ENCODE peak calls at places on chromosomes 7 and 10, in four cellular contexts. O is K562, X is WTC11, E is SK-N-SH. F is an unnamed sample.

GRCh38 chr7:8443871-8444756 is 10.7 kb downstream of the NXPH1 start:
- DNase-seq in O (no peak), X (peak), E (no peak), F (no peak)

GRCh38 chr7:138935438-138936079 is 45.6 kb downstream of the KIAA1549 start:
- DNase-seq in X (no peak), O (no peak), E (peak), F (no peak)

GRCh38 chr7:136677456-136678365 is 190.7 kb upstream of the CHRM2 start:
- DNase-seq in O (no peak), E (no peak), X (no peak), F (no peak)

GRCh38 chr10:75619636-75620035 is 188.2 kb downstream of the LRMDA start:
- DNase-seq in E (no peak), X (no peak), O (no peak), F (no peak)

GRCh38 chr7:148286150-148286549 is 304.4 kb upstream of the C7orf33 start:
- DNase-seq in O (peak), X (no peak), E (peak), F (no peak)

GRCh38 chr7:37108615-37109014 is 340.0 kb downstream of the ELMO1 start:
- DNase-seq in E (no peak), X (no peak), O (no peak), F (no peak)

GRCh38 chr10:12507165-12507870 is 158.0 kb downstream of the CAMK1D start:
- DNase-seq in E (no peak), X (no peak), O (no peak), F (no peak)

GRCh38 chr7:159247910-159248309 is 103.2 kb upstream of the VIPR2 start:
- DNase-seq in E (no peak), O (no peak), X (no peak), F (no peak)

GRCh38 chr10:88791924-88792323 is 10.6 kb upstream of the LIPM start:
- DNase-seq in X (peak), E (peak), O (no peak), F (peak)

GRCh38 chr7:116708861-116709260 is 36.9 kb downstream of the MET start:
- DNase-seq in X (no peak), O (no peak), E (no peak), F (no peak)

GRCh38 chr10:101895781-101896180 is 52.2 kb upstream of the KCNIP2 start:
- DNase-seq in O (no peak), X (no peak), E (no peak), F (no peak)

GRCh38 chr10:4509405-4509804 is 316.6 kb upstream of the AKR1E2 start:
- DNase-seq in E (no peak), X (no peak), O (no peak), F (no peak)

GRCh38 chr7:27010068-27010467 is 85.7 kb downstream of the HOXA1 start:
- DNase-seq in X (no peak), O (no peak), E (no peak), F (no peak)

GRCh38 chr7:144824360-144824759 is 11.5 kb downstream of the TPK1 start:
- DNase-seq in X (no peak), O (no peak), E (no peak), F (no peak)

GRCh38 chr7:137073571-137074325 is 205.3 kb downstream of the CHRM2 start:
- DNase-seq in E (no peak), X (no peak), O (no peak), F (no peak)

GRCh38 chr10:125232841-125233240 is 72.5 kb upstream of the CTBP2 start:
- DNase-seq in E (no peak), O (no peak), X (no peak), F (no peak)

GRCh38 chr7:140079121-140079536 is 16.4 kb upstream of the PARP12 start:
- DNase-seq in O (peak), E (peak), X (peak), F (no peak)

GRCh38 chr10:125159932-125160855 is at the start of gene CTBP2:
- DNase-seq in X (no peak), E (peak), O (peak), F (no peak)

GRCh38 chr7:125547505-125547904 is 617.9 kb upstream of the POT1 start:
- DNase-seq in X (no peak), E (no peak), O (no peak), F (no peak)

GRCh38 chr7:128791121-128791967 is 424 bp upstream of the CCDC136 start:
- DNase-seq in X (peak), E (peak), O (peak), F (no peak)

GRCh38 chr7:108222236-108222892 is 92.2 kb upstream of the LAMB4 start:
- DNase-seq in X (peak), O (no peak), E (no peak), F (no peak)

GRCh38 chr7:106177738-106178592 is 65.9 kb upstream of the SYPL1 start:
- DNase-seq in X (no peak), O (no peak), E (no peak), F (no peak)

GRCh38 chr7:71733108-71733870 is 601.3 kb downstream of the GALNT17 start:
- DNase-seq in E (peak), X (peak), O (peak), F (no peak)

GRCh38 chr7:157432541-157432956 is 95.7 kb downstream of the DNAJB6 start:
- DNase-seq in O (peak), X (peak), E (peak), F (no peak)

GRCh38 chr7:81280531-81280930 is 361.7 kb upstream of the SEMA3C start:
- DNase-seq in O (no peak), X (no peak), E (no peak), F (no peak)

GRCh38 chr7:79462334-79462733 is 8.9 kb upstream of the MAGI2 start:
- DNase-seq in O (no peak), X (no peak), E (no peak), F (no peak)

GRCh38 chr7:112019932-112020331 is 186.3 kb downstream of the DOCK4 start:
- DNase-seq in X (no peak), O (no peak), E (no peak), F (no peak)

GRCh38 chr10:7408003-7408493 is 2.8 kb downstream of the SFMBT2 start:
- DNase-seq in X (peak), O (no peak), E (no peak), F (no peak)

GRCh38 chr10:79127151-79127961 is 58.6 kb downstream of the ZMIZ1 start:
- DNase-seq in O (peak), X (no peak), E (no peak), F (no peak)

GRCh38 chr10:112951349-112952281 is 1.6 kb downstream of the TCF7L2 start:
- DNase-seq in X (peak), O (peak), E (peak), F (no peak)

GRCh38 chr10:74145133-74145532 is 5.5 kb downstream of the AP3M1 start:
- DNase-seq in E (no peak), O (no peak), X (no peak), F (no peak)

GRCh38 chr7:81501220-81501619 is 268.6 kb downstream of the HGF start:
- DNase-seq in E (peak), X (no peak), O (no peak), F (no peak)

GRCh38 chr7:85186083-85186520 is 754 bp downstream of the SEMA3D start:
- DNase-seq in O (no peak), X (peak), E (peak), F (no peak)

GRCh38 chr7:74526780-74527179 is 73.1 kb downstream of the GTF2IRD1 start:
- DNase-seq in X (no peak), O (no peak), E (no peak), F (no peak)

GRCh38 chr7:73351447-73352167 is 23.6 kb downstream of the FKBP6 start:
- DNase-seq in X (no peak), O (no peak), E (no peak), F (no peak)

GRCh38 chr7:132422502-132423101 is 153.7 kb downstream of the PLXNA4 start:
- DNase-seq in X (no peak), O (no peak), E (no peak), F (no peak)

GRCh38 chr10:12780634-12781601 is 220.6 kb downstream of the CCDC3 start:
- DNase-seq in E (no peak), X (no peak), O (no peak), F (no peak)

GRCh38 chr7:123923599-123923998 is 1.4 kb upstream of the SPAM1 start:
- DNase-seq in X (no peak), O (no peak), E (no peak), F (no peak)

DNA sequence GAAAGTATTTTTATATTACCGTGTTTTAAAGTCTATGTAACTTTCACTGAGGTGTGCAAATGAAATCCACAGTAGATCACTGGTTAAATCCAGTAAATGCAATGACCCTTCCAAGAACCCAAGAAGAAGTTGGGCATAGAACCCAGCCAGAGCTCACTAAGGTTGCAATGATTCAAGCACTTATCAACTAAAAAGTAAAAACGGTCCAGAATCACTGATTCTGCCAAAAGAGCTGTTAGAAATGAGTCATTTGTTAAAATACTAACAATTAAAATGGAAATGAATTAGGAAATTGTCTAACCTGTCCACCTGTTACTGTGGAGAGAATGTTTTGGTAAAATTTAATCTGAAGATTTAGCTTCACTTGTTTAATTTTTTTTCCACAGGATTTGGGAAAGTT is 74.4 kb downstream of the ANK3 start:
- DNase-seq in X (no peak), O (no peak), E (no peak), F (no peak)
- TF ChIP-seq USF1 in X (no peak), O (no peak), E (no peak), F (no peak)

GRCh38 chr10:48399551-48399950 is 93.1 kb downstream of the MAPK8 start:
- DNase-seq in X (no peak), O (no peak), E (no peak), F (no peak)
- TF ChIP-seq USF1 in X (no peak), O (no peak), E (no peak), F (no peak)

GRCh38 chr10:10914129-10914528 is 103.5 kb upstream of the CELF2 start:
- DNase-seq in E (no peak), X (no peak), O (no peak), F (no peak)
- TF ChIP-seq USF1 in E (no peak), X (no peak), O (no peak), F (no peak)

DNA sequence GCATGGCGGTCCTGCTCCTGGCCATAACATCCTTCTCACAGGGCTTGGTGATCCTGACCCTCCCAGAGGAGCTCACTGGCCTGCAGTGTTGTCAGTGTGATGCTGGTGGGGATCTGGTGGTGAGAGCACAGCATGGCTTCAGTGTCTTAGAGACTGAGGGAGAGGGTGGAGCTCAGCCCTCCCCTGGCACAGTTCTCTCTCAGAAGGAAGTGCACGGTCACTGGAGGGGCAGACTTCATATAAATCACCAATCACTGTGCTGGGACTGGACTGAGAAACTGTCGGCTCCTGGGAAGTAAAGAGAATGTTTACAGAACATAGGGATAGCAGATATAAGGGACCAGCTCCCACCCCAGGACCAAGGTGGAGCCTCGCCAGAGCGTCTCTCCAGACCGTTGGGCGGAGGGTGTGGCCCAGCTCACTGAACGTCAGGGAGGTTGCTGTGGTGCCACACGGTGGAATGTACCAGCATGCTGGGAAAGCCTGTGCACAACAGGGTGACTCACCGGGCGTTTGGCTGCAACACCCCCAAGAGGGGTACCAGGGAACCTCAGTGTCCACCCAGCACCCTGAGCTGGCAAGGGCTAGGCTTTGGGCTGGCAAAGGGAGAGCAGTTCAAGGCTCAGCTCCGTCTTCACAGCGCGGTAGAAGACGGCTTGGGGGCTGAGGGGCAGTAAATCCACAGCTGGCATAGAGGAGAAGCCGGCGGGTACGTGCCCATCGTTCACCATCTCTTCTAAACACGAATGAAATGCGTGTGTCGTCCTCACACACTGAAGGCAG is 8.8 kb upstream of the GET4 start:
- DNase-seq in X (no peak), O (no peak), E (no peak), F (no peak)
- TF ChIP-seq USF1 in X (no peak), O (no peak), E (no peak), F (no peak)